ENCODE peak calls at places on chromosomes 2 and 18, in nine cellular contexts. I is stimulated activated naive B cell treated with anti-CD40 and anti-IgM and Interleukin-4, amounts not matched to agents 10 μg/mL and 1 μg/mL and 100 μg/mL, for 72 hours; Y is neural crest cell; X is PC-3; S is KG1; M is T-cell; Z is dorsolateral prefrontal cortex; E is left cardiac atrium; J is effector CD8-positive, alpha-beta T cell. P is an unnamed sample.

GRCh38 chr2:70132244-70133126 is 45.2 kb downstream of the PCBP1 start:
- DNase-seq in Y (no peak), X (peak; percentile 52), I (peak; percentile 58), S (peak; percentile 74), Z (no peak), E (no peak), J (no peak), M (no peak), P (no peak)

GRCh38 chr2:133444411-133444934 is 123.8 kb downstream of the NCKAP5 start:
- DNase-seq in Y (no peak), M (no peak), X (no peak), J (no peak), Z (no peak), I (no peak), E (no peak), S (no peak), P (no peak)

GRCh38 chr18:22254088-22254487 is 84.7 kb downstream of the GATA6 start:
- DNase-seq in Z (no peak), S (no peak), M (no peak), Y (no peak), J (no peak), I (no peak), E (no peak), X (no peak), P (no peak)

GRCh38 chr2:19575618-19576017 is 217.2 kb upstream of the OSR1 start:
- DNase-seq in I (no peak), X (no peak), Y (no peak), J (no peak), S (no peak), E (no peak), Z (no peak), M (no peak), P (no peak)

GRCh38 chr2:102509749-102510148 is 36.7 kb downstream of the SLC9A4 start:
- DNase-seq in Z (no peak), S (no peak), E (no peak), Y (no peak), I (no peak), J (no peak), X (peak; percentile 58), M (no peak), P (no peak)

GRCh38 chr2:3124921-3125760 is 252.5 kb downstream of the EIPR1 start:
- DNase-seq in Z (no peak), S (no peak), I (no peak), Y (no peak), X (no peak), J (no peak), E (no peak), M (no peak), P (no peak)

GRCh38 chr2:12222561-12222960 is 476.1 kb downstream of the LPIN1 start:
- DNase-seq in J (no peak), I (no peak), M (no peak), Z (no peak), S (no peak), Y (no peak), E (no peak), X (peak; percentile 11), P (no peak)

GRCh38 chr2:162586311-162586710 is 242.4 kb downstream of the GCA start:
- DNase-seq in Y (no peak), S (no peak), I (no peak), X (no peak), M (no peak), J (no peak), Z (no peak), E (no peak), P (no peak)

GRCh38 chr2:26940001-26940400 is 30.4 kb upstream of the MAPRE3 start:
- DNase-seq in I (no peak), Z (no peak), M (no peak), S (no peak), E (no peak), J (no peak), Y (no peak), X (no peak), P (no peak)

GRCh38 chr2:131031875-131032274 is 61.4 kb downstream of the FAM168B start:
- DNase-seq in I (no peak), X (no peak), S (no peak), E (no peak), M (no peak), Z (no peak), J (no peak), Y (no peak), P (no peak)

GRCh38 chr2:158635961-158636601 is 159.0 kb upstream of the DAPL1 start:
- DNase-seq in X (no peak), S (no peak), M (no peak), I (no peak), Z (no peak), E (no peak), Y (no peak), J (no peak), P (no peak)

GRCh38 chr2:43458002-43458628 is 137.7 kb downstream of the THADA start:
- DNase-seq in I (no peak), X (peak; percentile 72), Y (no peak), Z (no peak), J (no peak), S (no peak), M (no peak), E (no peak), P (no peak)

GRCh38 chr2:201515573-201516246 is 64.2 kb downstream of the STRADB start:
- DNase-seq in S (no peak), Y (no peak), M (no peak), X (no peak), J (no peak), E (no peak), I (no peak), Z (no peak), P (no peak)

GRCh38 chr2:215713393-215713792 is 277.5 kb upstream of the FN1 start:
- DNase-seq in X (no peak), I (no peak), M (no peak), S (no peak), Z (no peak), Y (no peak), E (no peak), J (no peak), P (no peak)

GRCh38 chr18:31301201-31301655 is 16.7 kb upstream of the DSG1 start:
- DNase-seq in E (no peak), M (no peak), Z (no peak), X (no peak), S (no peak), J (no peak), I (no peak), Y (no peak), P (no peak)

GRCh38 chr18:79726721-79727120 is 47.1 kb downstream of the CTDP1 start:
- DNase-seq in I (no peak), S (no peak), E (no peak), Y (no peak), J (no peak), X (no peak), M (no peak), Z (no peak), P (no peak)

GRCh38 chr2:79638410-79638809 is 125.6 kb downstream of the CTNNA2 start:
- DNase-seq in J (no peak), M (no peak), Y (no peak), Z (no peak), I (no peak), E (no peak), X (no peak), S (no peak), P (no peak)

GRCh38 chr2:85662899-85663683 is 4.9 kb downstream of the SFTPB start:
- DNase-seq in S (no peak), Y (no peak), J (no peak), M (no peak), E (peak; percentile 61), I (no peak), X (peak; percentile 73), Z (no peak), P (no peak)

GRCh38 chr2:11976090-11976489 is 229.7 kb downstream of the LPIN1 start:
- DNase-seq in X (peak; percentile 69), Z (no peak), J (no peak), E (no peak), I (no peak), Y (no peak), S (no peak), M (no peak), P (no peak)

GRCh38 chr2:193368615-193369014 is 1173.9 kb upstream of the TMEFF2 start:
- DNase-seq in X (no peak), Z (no peak), M (no peak), J (no peak), E (no peak), Y (no peak), S (no peak), I (no peak), P (no peak)

GRCh38 chr18:48662021-48662661 is 123.3 kb downstream of the CTIF start:
- DNase-seq in J (no peak), X (peak; percentile 24), S (no peak), Y (no peak), E (no peak), Z (no peak), M (no peak), I (no peak), P (no peak)

GRCh38 chr2:142065700-142066099 is 65.1 kb downstream of the LRP1B start:
- DNase-seq in S (no peak), X (no peak), M (no peak), Z (no peak), J (no peak), E (no peak), Y (no peak), I (no peak), P (no peak)

P was measured in GM12878.